ENCODE peak calls at places on chromosomes 7 and 10, in ten cellular contexts. G is cardiac fibroblast, E is endothelial cell of umbilical vein, Y is mucosa of descending colon, R is astrocyte of the spinal cord, A is gastrocnemius medialis, T is A549, S is astrocyte, H is PC-9, L is AG04449. Z is an unnamed sample.

GRCh38 chr7:128705891-128706333 is 33.2 kb upstream of the CALU start:
- DNase-seq in T (no peak), A (no peak), E (peak), H (no peak), L (no peak), G (peak), Y (no peak), R (no peak), S (no peak), Z (peak)

GRCh38 chr10:29199344-29199743 is 89.5 kb upstream of the LYZL1 start:
- DNase-seq in R (no peak), T (no peak), Y (no peak), H (no peak), L (no peak), S (no peak), G (no peak), A (no peak), E (no peak), Z (no peak)

GRCh38 chr10:59387951-59388431 is 25.6 kb upstream of the FAM13C start:
- DNase-seq in G (peak), L (peak), A (no peak), E (no peak), S (peak), R (peak), Y (no peak), H (no peak), T (peak), Z (peak)

GRCh38 chr10:1109795-1110673 is 53.8 kb downstream of the WDR37 start:
- DNase-seq in Y (peak), L (peak), T (peak), R (peak), A (no peak), H (peak), S (peak), E (peak), G (peak), Z (peak)

GRCh38 chr10:8163824-8164223 is 109.3 kb downstream of the GATA3 start:
- DNase-seq in H (no peak), S (no peak), G (no peak), T (no peak), E (no peak), R (no peak), Y (no peak), A (no peak), L (no peak), Z (no peak)

GRCh38 chr7:30699706-30700495 is 17.6 kb upstream of the CRHR2 start:
- DNase-seq in T (no peak), Y (no peak), E (no peak), G (no peak), A (no peak), S (no peak), H (no peak), L (no peak), R (no peak), Z (no peak)

GRCh38 chr7:55104707-55105433 is 86.1 kb downstream of the EGFR start:
- DNase-seq in S (peak), R (peak), G (no peak), E (no peak), T (no peak), A (no peak), Y (no peak), L (no peak), H (no peak), Z (peak)

GRCh38 chr10:71860243-71861029 is 9.4 kb upstream of the PSAP start:
- DNase-seq in R (peak), T (peak), H (peak), A (peak), E (peak), G (peak), S (peak), L (peak), Y (peak), Z (peak)

GRCh38 chr10:71719042-71719441 is 536 bp downstream of the C10orf105 start:
- DNase-seq in E (no peak), A (no peak), T (no peak), R (no peak), G (no peak), L (no peak), S (no peak), Y (no peak), H (no peak), Z (peak)

GRCh38 chr7:105940111-105940510 is 23.0 kb upstream of the CDHR3 start:
- DNase-seq in R (no peak), H (no peak), S (no peak), E (no peak), L (no peak), Y (no peak), T (no peak), G (no peak), A (no peak), Z (no peak)

GRCh38 chr7:66379761-66380160 is 174.6 kb downstream of the TPST1 start:
- DNase-seq in E (peak), A (no peak), S (peak), L (no peak), T (no peak), R (no peak), G (peak), Y (no peak), H (peak), Z (peak)

GRCh38 chr7:106521115-106521514 is 139.8 kb downstream of the CCDC71L start:
- DNase-seq in A (no peak), T (no peak), S (no peak), Y (no peak), G (no peak), R (no peak), E (no peak), L (no peak), H (no peak), Z (no peak)

GRCh38 chr7:141014523-141015395 is at the start of gene MRPS33:
- DNase-seq in Y (peak), S (peak), G (peak), R (peak), E (peak), A (peak), T (peak), L (peak), H (peak), Z (peak)

GRCh38 chr7:30679664-30680063 is 2.6 kb downstream of the CRHR2 start:
- DNase-seq in T (no peak), S (no peak), G (no peak), R (no peak), L (no peak), A (no peak), E (no peak), Y (no peak), H (no peak), Z (no peak)

GRCh38 chr7:111741811-111742240 is 179.5 kb upstream of the IMMP2L start:
- DNase-seq in T (peak), G (peak), A (no peak), S (peak), H (peak), R (peak), Y (no peak), E (peak), L (no peak), Z (peak)

GRCh38 chr10:5465976-5466450 is 33.4 kb downstream of the CALML5 start:
- DNase-seq in Y (no peak), A (no peak), R (no peak), T (no peak), H (no peak), E (no peak), G (no peak), L (no peak), S (no peak), Z (no peak)

GRCh38 chr7:135645296-135645904 is 16.9 kb upstream of the STMP1 start:
- DNase-seq in R (peak), T (peak), S (no peak), A (no peak), L (no peak), E (peak), H (no peak), Y (no peak), G (peak), Z (peak)

GRCh38 chr7:2109251-2109935 is 123.4 kb downstream of the MAD1L1 start:
- DNase-seq in T (no peak), L (no peak), H (no peak), A (no peak), R (peak), Y (no peak), G (no peak), E (no peak), S (no peak), Z (no peak)

GRCh38 chr10:123916775-123917174 is 25.2 kb upstream of the CPXM2 start:
- DNase-seq in S (no peak), A (no peak), T (no peak), Y (no peak), G (no peak), L (no peak), E (no peak), R (no peak), H (no peak), Z (no peak)

GRCh38 chr7:138837627-138838026 is 39.6 kb upstream of the ATP6V0A4 start:
- DNase-seq in E (peak), Y (no peak), L (no peak), A (no peak), T (no peak), R (no peak), S (no peak), H (no peak), G (peak), Z (peak)

GRCh38 chr10:24039897-24040296 is 169.0 kb upstream of the KIAA1217 start:
- DNase-seq in S (no peak), L (no peak), R (no peak), E (no peak), H (no peak), Y (no peak), A (peak), G (no peak), T (no peak), Z (no peak)

GRCh38 chr10:86343761-86344160 is 22.8 kb downstream of the GRID1 start:
- DNase-seq in R (no peak), Y (peak), G (no peak), E (no peak), T (no peak), A (no peak), L (no peak), H (no peak), S (no peak), Z (no peak)

DNA sequence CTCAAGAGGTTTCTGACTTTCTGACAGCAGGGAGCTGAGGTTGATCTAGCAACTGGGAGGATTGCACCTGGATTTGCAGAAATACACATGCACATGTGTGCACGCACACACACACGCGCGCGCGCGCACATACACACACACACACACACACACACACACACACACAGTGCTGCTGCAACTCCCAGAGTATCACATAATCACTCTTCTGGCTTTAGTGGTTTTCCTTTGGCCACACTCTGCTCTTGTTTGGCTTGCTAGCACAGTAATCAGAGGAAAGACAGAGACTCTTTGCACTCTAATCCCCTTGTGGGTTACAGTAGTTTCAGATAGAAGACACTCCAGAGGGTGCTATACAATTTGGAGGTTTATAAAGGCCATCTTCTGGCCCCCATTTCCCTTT is 705.0 kb downstream of the AUTS2 start:
- DNase-seq in E (no peak), L (no peak), H (no peak), S (no peak), Y (no peak), A (no peak), R (no peak), T (no peak), G (no peak), Z (no peak)
- TF ChIP-seq CTCF in E (no peak), L (no peak), H (no peak), S (no peak), Y (no peak), A (no peak), R (no peak), T (no peak), G (no peak), Z (no peak)

DNA sequence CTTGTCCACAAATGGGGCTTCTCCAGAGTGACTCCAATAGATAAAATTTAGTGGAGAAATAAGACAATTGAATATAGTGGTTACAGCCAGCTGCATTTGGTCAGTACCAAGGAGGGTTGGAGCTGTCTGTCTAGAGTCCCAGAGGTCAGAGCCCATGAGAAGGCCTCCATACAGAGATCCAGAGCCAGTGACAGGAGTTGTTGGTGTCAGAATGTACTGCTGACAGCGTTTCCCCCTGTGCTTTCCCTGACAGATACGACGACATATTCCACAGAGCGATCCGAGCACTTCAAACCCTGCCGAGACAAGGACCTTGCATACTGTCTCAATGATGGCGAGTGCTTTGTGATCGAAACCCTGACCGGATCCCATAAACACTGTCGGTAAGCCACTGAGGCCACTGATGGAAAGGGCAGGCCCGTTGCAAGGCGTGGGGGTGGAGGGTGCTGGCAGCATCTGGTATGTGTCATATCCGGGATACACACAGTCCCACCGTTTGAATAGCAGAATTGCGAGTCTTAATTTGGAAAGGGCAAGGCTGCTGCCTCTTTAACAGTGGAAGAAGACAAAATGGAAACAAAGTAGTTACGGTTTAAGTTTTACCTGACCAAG is 483.6 kb downstream of the NRG3 start:
- DNase-seq in T (no peak), Y (no peak), R (no peak), H (no peak), L (no peak), G (peak), A (no peak), E (no peak), S (peak), Z (peak)
- H3K4me3 ChIP-seq in T (no peak), Y (no peak), R (no peak), H (no peak), L (no peak), G (no peak), A (no peak), E (no peak), S (no peak), Z (no peak)

GRCh38 chr10:127715249-127715648 is 21.7 kb upstream of the FOXI2 start:
- DNase-seq in L (no peak), Y (no peak), S (no peak), T (no peak), H (no peak), A (no peak), G (no peak), R (no peak), E (no peak), Z (no peak)

GRCh38 chr10:127720903-127721302 is 16.1 kb upstream of the FOXI2 start:
- DNase-seq in E (no peak), A (no peak), T (no peak), R (no peak), S (no peak), L (no peak), H (no peak), Y (no peak), G (no peak), Z (no peak)

GRCh38 chr10:127720142-127720541 is 16.8 kb upstream of the FOXI2 start:
- DNase-seq in H (no peak), L (no peak), S (no peak), G (no peak), A (no peak), T (no peak), R (no peak), Y (no peak), E (no peak), Z (no peak)

DNA sequence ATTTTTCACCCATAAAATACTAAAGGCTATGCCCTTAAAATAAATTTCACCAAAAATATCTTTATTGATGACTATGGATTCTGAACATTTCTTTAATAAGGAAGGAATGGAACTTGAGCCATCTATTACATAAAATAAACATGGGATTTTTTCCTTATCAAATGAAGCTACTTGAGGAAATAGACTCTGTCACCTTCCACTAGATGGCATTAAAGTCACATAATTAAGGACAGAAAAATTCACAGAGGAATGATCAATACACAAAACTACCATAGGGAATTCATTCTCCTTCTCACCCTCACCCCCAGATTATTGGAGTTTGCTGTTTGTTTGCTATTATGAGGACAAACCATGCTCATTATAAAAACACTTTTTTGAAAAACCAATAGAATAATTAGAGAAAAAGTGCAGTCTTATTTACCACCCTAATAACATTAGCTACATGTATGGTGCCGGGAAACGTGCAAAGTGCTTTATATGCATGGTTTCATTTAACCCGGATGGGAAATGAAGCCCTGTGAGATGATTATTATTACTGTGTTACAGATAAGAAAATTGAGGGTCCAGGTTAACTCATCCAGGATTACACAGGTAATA is 21.1 kb upstream of the FOXI2 start:
- DNase-seq in L (no peak), Y (no peak), T (peak), H (peak), G (peak), S (peak), A (no peak), R (peak), E (peak), Z (peak)
- TF ChIP-seq CTCF in L (no peak), Y (no peak), T (peak), H (peak), G (no peak), S (peak), A (no peak), R (peak), E (peak), Z (no peak)

DNA sequence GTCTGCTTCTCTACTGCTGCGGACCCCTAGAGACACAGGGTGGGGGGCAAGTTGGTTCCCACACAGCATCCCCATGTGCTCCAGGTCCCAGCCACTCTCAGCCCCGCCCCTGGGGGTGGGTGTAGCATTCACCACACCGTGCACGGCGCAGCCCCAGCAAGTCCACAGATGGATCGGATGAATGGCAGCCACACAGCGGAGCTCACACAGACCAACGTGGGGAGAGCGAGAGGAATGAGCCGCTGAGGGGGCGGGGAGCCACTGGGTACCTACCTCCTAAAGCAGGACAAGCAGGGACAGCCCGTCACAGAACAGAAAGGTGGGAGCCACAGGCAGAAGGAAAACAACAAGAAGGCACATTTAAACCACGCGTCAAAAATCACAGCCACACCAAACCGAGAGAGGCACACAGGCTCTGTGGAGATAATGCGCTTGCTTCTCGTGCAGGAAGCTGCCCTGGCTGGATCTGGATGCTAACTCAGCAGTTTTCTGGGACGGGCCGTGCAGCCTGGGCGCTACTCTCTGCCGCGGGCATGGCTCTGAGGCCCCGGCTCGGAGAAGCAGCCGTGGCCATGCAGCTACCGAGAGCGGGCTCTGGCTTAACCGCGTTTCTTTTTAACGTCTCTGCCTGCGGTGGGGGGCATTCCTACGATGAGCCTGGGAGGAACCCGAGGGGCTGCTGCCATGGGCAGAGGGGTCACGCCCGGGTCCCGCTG is 102.5 kb downstream of the CYTH3 start:
- DNase-seq in Y (no peak), S (no peak), T (no peak), L (no peak), G (no peak), R (no peak), H (no peak), A (no peak), E (no peak), Z (no peak)
- H3K4me3 ChIP-seq in Y (no peak), S (no peak), T (no peak), L (no peak), G (no peak), R (peak), H (no peak), A (no peak), E (no peak), Z (no peak)

GRCh38 chr10:73106301-73106700 is 4.0 kb upstream of the NUDT13 start:
- DNase-seq in T (no peak), R (no peak), A (no peak), H (no peak), L (no peak), E (no peak), S (no peak), G (no peak), Y (no peak), Z (no peak)
- TF ChIP-seq CTCF in T (no peak), R (no peak), A (no peak), H (no peak), L (no peak), E (no peak), S (no peak), G (no peak), Y (no peak), Z (no peak)

GRCh38 chr7:39085590-39086049 is 107.9 kb downstream of the POU6F2 start:
- DNase-seq in A (no peak), E (no peak), R (peak), G (no peak), T (no peak), S (peak), Y (no peak), H (no peak), L (no peak), Z (peak)
- H3K4me3 ChIP-seq in A (peak), E (no peak), R (peak), G (no peak), T (no peak), S (peak), Y (no peak), H (no peak), L (no peak), Z (no peak)

GRCh38 chr10:21637795-21638194 is 103.8 kb downstream of the MLLT10 start:
- DNase-seq in T (no peak), G (no peak), Y (no peak), H (no peak), R (no peak), L (no peak), E (no peak), S (no peak), A (no peak), Z (no peak)
- TF ChIP-seq CTCF in T (no peak), G (no peak), Y (no peak), H (no peak), R (no peak), L (no peak), E (no peak), S (no peak), A (no peak), Z (no peak)

DNA sequence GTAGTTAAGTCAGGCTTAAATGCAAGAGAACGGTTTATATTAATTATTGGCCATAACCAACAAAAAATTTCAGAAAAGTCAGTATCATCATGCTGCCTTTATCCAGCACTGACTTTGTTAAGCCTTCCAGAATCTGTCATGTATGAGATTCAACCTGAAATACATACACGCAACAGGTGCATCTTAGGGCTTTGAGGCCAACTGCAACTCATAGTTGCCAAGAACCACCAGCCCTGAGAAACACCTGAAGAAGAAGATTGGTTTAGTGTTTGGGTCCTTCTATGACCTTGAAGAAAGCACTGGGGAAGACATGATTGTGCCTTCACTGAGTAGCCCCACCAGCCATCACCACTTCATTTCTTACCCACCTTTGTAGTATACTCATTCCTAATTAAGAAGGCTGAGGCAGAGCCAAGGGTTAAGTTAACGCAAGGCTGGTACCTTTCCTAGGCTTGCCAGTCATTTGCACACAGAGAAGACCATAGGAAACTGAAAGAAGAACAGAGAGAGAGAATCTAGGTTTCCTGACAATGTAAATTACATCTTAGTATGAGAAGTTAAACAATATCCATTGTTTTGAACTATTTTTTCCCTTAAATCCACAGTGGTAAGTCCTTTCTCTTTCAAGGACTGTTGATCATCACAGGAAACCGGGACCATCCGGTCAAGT is 200.1 kb upstream of the PRKCQ start:
- DNase-seq in L (no peak), G (no peak), H (no peak), Y (no peak), A (no peak), S (no peak), R (no peak), T (no peak), E (no peak), Z (no peak)
- H3K4me3 ChIP-seq in L (no peak), G (no peak), H (no peak), Y (no peak), A (no peak), S (no peak), R (no peak), T (peak), E (no peak), Z (no peak)